ENCODE peak calls at places on chromosomes 11 and 22, in nine cellular contexts. C is foreskin fibroblast, K is brain microvascular endothelial cell, O is heart left ventricle, W is HFFc6, I is epithelial cell of esophagus, G is AG04450, A is tibial artery, Q is lower lobe of right lung. U is an unnamed sample.

GRCh38 chr11:15223318-15223717 is 108.6 kb downstream of the INSC start:
- DNase-seq in C (peak), K (no peak), O (no peak), W (peak), I (peak), G (no peak), A (no peak), Q (no peak), U (peak)

GRCh38 chr11:96199563-96200025 is 143.4 kb downstream of the MAML2 start:
- DNase-seq in C (no peak), K (peak), O (no peak), W (peak), I (peak), G (no peak), A (no peak), Q (no peak), U (no peak)

GRCh38 chr11:112822478-112823274 is 138.5 kb upstream of the NCAM1 start:
- DNase-seq in C (no peak), K (no peak), O (no peak), W (no peak), I (no peak), G (no peak), A (no peak), Q (no peak), U (no peak)

GRCh38 chr22:45828836-45829235 is 148.1 kb downstream of the WNT7B start:
- DNase-seq in C (peak), K (no peak), O (no peak), W (no peak), I (no peak), G (no peak), A (no peak), Q (no peak), U (no peak)

GRCh38 chr11:128709402-128709801 is 15.5 kb downstream of the FLI1 start:
- DNase-seq in C (peak), K (peak), O (no peak), W (peak), I (peak), G (peak), A (no peak), Q (no peak), U (peak)

GRCh38 chr11:76823481-76824028 is 37.2 kb upstream of the ACER3 start:
- DNase-seq in C (peak), K (peak), O (peak), W (peak), I (peak), G (no peak), A (no peak), Q (no peak), U (peak)

GRCh38 chr11:59263225-59263894 is 50.6 kb upstream of the MPEG1 start:
- DNase-seq in C (no peak), K (no peak), O (peak), W (no peak), I (peak), G (no peak), A (no peak), Q (no peak), U (no peak)

GRCh38 chr22:48557473-48557872 is 1270.2 kb downstream of the BRD1 start:
- DNase-seq in C (no peak), K (no peak), O (no peak), W (no peak), I (no peak), G (no peak), A (no peak), Q (no peak), U (no peak)

GRCh38 chr11:15468471-15468870 is 353.7 kb downstream of the INSC start:
- DNase-seq in C (no peak), K (peak), O (no peak), W (no peak), I (no peak), G (no peak), A (no peak), Q (no peak), U (no peak)

GRCh38 chr11:43517518-43517917 is 158.8 kb downstream of the TTC17 start:
- DNase-seq in C (no peak), K (peak), O (no peak), W (peak), I (peak), G (no peak), A (no peak), Q (no peak), U (peak)

GRCh38 chr22:35230839-35231584 is 26.3 kb upstream of the HMGXB4 start:
- DNase-seq in C (no peak), K (no peak), O (no peak), W (no peak), I (no peak), G (no peak), A (no peak), Q (no peak), U (no peak)

GRCh38 chr22:38172489-38173155 is 9.0 kb downstream of the PLA2G6 start:
- DNase-seq in C (peak), K (peak), O (peak), W (no peak), I (peak), G (no peak), A (peak), Q (peak), U (no peak)

GRCh38 chr11:118896472-118896913 is 12.8 kb downstream of the CXCR5 start:
- DNase-seq in C (no peak), K (no peak), O (no peak), W (no peak), I (no peak), G (no peak), A (no peak), Q (no peak), U (no peak)

GRCh38 chr22:45490836-45491235 is 11.8 kb upstream of the FBLN1 start:
- DNase-seq in C (no peak), K (no peak), O (no peak), W (no peak), I (no peak), G (no peak), A (no peak), Q (no peak), U (no peak)

GRCh38 chr11:13902456-13902855 is 60.1 kb upstream of the SPON1 start:
- DNase-seq in C (no peak), K (no peak), O (no peak), W (no peak), I (no peak), G (no peak), A (no peak), Q (no peak), U (no peak)

DNA sequence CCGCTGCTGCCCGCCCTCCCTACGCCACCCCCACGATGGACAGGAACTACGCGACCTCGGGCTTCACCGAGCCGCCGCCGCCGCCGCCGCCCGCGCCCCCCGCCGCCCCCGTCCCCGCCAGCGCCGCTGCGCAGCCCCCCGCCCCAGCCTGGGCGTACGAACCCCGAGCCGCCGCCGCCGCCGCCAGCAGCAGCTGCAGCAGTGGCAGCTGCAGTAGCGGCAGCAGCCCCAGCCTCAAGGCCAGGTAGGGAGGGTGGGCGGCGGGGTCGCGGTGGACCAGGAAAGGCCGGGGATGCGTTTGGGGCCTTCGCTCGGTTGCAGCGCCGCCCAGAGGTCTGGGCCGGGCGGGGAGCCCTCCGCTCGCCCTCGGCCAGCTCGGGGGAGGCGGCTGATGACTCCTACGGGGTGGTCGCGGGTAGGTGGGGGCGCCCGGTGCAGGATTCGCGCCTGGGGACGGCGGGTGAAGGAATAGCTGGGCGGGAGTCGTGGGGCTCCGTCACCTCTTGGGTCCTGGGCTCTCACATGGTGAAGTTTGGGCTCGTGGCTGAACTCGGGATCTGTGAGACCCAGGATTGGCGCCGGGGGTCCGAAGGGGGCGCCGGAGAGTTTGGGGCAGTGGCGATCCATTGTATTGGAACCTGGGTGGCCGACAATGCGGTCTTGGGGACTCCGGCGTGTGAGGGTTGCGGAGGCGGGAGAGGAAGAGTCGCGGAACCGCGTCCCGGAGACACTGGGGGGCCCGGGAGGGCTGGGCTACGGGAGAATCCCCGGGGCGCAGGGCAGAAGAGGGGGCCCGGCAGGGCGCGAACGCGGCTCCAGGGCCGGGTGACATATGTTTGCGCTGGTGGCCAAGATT is 708 bp downstream of the QSER1 start:
- DNase-seq in C (peak), K (peak), O (peak), W (no peak), I (peak), G (no peak), A (peak), Q (peak), U (no peak)
- TF ChIP-seq CTCF in C (no peak), K (peak), O (peak), W (peak), I (peak), G (peak), A (peak), Q (peak), U (peak)

DNA sequence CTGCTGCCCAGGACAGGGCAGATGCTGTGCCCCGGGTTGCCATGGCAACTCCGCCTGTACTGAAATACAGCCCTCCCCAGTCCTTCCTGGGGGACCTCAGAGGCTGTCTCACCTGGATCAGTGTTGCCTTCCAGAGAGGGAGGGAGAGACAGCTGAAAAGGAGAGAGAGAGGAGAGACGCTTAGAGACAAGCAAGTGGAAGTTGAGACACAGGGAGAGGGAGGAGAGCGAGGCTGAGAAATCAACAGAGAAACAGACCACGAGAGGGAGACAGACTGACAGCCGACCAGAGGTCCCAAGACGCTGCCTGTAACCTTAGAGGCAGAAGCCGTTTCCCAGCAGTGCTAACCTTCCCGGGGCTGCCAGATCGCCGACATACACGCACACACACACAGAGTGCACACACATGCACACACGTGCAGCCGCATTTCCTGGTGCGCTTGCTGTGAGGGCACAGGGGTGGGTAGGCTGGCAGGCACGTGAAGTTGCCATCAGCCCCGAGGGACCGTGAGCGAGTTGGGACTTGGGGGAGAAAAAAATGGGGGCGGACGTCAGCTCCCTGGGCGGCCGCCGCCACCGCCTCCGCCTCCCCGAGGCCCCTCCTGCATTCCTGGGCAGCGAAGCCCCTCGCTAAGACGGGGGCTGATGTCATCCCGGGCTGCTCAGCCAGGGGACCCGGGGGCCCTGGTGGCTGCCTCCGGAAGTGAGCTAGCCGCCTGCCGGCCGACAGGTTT is 88.6 kb upstream of the CRYBB3 start:
- DNase-seq in C (peak), K (peak), O (peak), W (peak), I (peak), G (peak), A (peak), Q (peak), U (peak)
- TF ChIP-seq CTCF in C (peak), K (peak), O (peak), W (peak), I (peak), G (peak), A (peak), Q (peak), U (peak)

GRCh38 chr11:92311616-92312449 is 87.2 kb downstream of the FAT3 start:
- DNase-seq in C (no peak), K (no peak), O (no peak), W (peak), I (peak), G (no peak), A (no peak), Q (no peak), U (no peak)
- TF ChIP-seq CTCF in C (no peak), K (peak), O (no peak), W (peak), I (peak), G (peak), A (no peak), Q (no peak), U (no peak)

DNA sequence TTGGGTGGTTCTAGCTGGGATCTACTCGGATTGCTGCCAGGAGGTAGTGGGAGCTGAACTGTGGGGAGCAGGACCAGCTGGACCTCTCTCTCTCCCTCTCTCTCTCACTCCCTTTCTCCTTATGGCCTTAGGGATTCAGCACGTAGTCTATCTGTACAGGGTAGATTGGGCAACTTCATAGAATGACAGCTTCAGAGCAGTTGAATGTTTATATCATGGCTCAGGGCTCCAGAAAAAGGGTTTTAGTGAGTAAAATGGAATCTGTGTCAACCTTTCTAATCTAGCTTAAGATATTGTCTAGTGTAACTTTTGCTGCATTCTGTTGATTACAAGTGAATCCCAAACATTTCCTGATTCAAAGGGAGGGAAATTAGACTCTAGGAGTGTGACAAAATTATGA is 127.7 kb upstream of the PDGFD start:
- DNase-seq in C (no peak), K (no peak), O (no peak), W (no peak), I (peak), G (no peak), A (no peak), Q (no peak), U (no peak)
- TF ChIP-seq CTCF in C (no peak), K (no peak), O (no peak), W (no peak), I (no peak), G (no peak), A (no peak), Q (no peak), U (no peak)

DNA sequence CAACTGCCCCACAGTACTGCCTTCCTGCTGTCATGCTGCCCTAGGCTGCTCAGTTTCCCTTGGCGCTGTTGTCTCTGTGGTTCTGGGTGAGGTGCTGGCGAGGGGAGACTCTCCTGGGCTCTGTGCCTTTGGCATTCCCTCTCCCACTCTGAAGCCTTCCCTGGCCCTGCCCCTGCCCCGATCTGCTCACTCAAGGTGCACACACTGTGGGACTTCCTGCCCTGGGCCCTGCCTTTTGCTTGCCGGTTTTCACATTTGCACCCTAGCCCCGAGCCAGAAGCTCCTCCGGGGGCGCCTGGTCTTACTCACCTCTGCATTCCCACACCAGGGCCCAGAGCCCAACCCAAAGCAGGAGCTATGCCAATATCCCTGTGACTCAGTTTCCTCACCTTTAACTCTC is 12.0 kb downstream of the B3GAT1 start:
- DNase-seq in C (no peak), K (no peak), O (no peak), W (no peak), I (no peak), G (no peak), A (no peak), Q (no peak), U (no peak)
- TF ChIP-seq CTCF in C (no peak), K (no peak), O (no peak), W (no peak), I (no peak), G (no peak), A (no peak), Q (no peak), U (no peak)

DNA sequence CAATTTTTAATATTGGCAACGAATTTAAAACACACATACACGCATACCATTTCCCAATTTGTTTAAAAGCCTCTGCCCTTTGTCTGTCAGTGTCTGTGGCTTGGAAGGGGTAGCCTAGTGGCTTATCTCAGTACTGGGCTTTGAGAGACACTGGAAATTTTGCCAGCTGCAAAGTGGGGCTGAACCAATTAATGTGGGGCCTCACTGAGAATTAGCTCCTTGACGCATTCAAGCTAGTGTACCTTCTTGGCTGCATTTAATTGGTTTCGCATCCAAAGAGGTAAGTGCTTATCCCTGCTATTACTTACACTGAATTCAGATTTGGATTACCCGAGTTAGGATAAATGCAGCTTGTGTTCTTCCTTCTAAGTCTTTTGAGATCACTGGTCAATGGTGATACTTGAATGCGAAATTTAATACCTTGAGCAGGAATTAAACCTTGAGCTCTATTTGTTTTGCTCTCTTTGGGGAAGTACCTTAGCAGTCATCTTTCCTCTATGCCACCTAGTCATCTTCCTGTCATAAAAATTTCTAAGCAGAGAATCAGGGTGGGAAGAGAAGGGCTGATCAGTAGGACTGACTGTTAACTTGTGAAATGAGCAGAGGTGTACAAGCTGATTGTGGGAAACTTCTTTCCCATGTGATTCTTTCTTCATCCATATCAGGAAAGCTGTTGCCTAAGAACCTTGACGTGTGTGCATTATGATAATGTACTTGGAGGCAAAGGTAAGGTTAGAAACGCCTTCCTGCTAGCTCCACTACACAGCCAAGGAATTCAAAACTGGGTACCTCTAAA is 187.7 kb upstream of the E2F8 start:
- DNase-seq in C (no peak), K (no peak), O (no peak), W (no peak), I (peak), G (no peak), A (no peak), Q (no peak), U (no peak)
- TF ChIP-seq CTCF in C (no peak), K (peak), O (no peak), W (peak), I (no peak), G (no peak), A (no peak), Q (no peak), U (no peak)

GRCh38 chr11:20068691-20069090 is 91.6 kb downstream of the DBX1 start:
- DNase-seq in C (no peak), K (no peak), O (no peak), W (no peak), I (no peak), G (no peak), A (no peak), Q (no peak), U (no peak)
- TF ChIP-seq CTCF in C (no peak), K (no peak), O (no peak), W (no peak), I (no peak), G (no peak), A (no peak), Q (no peak), U (no peak)

GRCh38 chr22:32618461-32619140 is 144.0 kb downstream of the FBXO7 start:
- DNase-seq in C (no peak), K (no peak), O (peak), W (no peak), I (no peak), G (no peak), A (peak), Q (no peak), U (no peak)
- TF ChIP-seq CTCF in C (no peak), K (no peak), O (no peak), W (no peak), I (no peak), G (no peak), A (no peak), Q (no peak), U (no peak)

GRCh38 chr11:46718155-46719019 is 626 bp upstream of the F2 start:
- DNase-seq in C (peak), K (no peak), O (no peak), W (no peak), I (peak), G (no peak), A (no peak), Q (no peak), U (no peak)
- TF ChIP-seq CTCF in C (no peak), K (no peak), O (no peak), W (no peak), I (no peak), G (no peak), A (no peak), Q (no peak), U (no peak)

GRCh38 chr11:69949327-69949726 is 128.8 kb upstream of the ANO1 start:
- DNase-seq in C (peak), K (peak), O (peak), W (peak), I (peak), G (no peak), A (peak), Q (no peak), U (peak)

GRCh38 chr11:69951821-69952590 is 126.1 kb upstream of the ANO1 start:
- DNase-seq in C (no peak), K (no peak), O (peak), W (no peak), I (no peak), G (no peak), A (no peak), Q (no peak), U (no peak)

GRCh38 chr11:69948256-69949141 is 129.3 kb upstream of the FGF3 start:
- DNase-seq in C (peak), K (peak), O (peak), W (no peak), I (peak), G (no peak), A (no peak), Q (no peak), U (peak)

GRCh38 chr11:69950621-69951020 is 127.5 kb upstream of the ANO1 start:
- DNase-seq in C (no peak), K (no peak), O (peak), W (no peak), I (no peak), G (no peak), A (no peak), Q (no peak), U (no peak)

GRCh38 chr11:69950120-69950519 is 128.0 kb upstream of the ANO1 start:
- DNase-seq in C (no peak), K (peak), O (peak), W (no peak), I (peak), G (no peak), A (no peak), Q (no peak), U (no peak)
- TF ChIP-seq CTCF in C (peak), K (peak), O (no peak), W (peak), I (peak), G (peak), A (peak), Q (peak), U (peak)